ENCODE peak calls at places on chromosomes 6 and 20, in seven cellular contexts. M is cardiac muscle cell; D is psoas muscle; J is naive thymus-derived CD4-positive, alpha-beta T cell; S is heart right ventricle; Z is ascending aorta; E is dorsolateral prefrontal cortex. C is an unnamed sample.

GRCh38 chr6:167707686-167708500 is 118.8 kb upstream of the AFDN start:
- DNase-seq in S (no peak), M (no peak), D (no peak), J (no peak), Z (no peak), E (no peak), C (no peak)

GRCh38 chr6:79127660-79128059 is 49.6 kb upstream of the PHIP start:
- DNase-seq in J (no peak), E (no peak), Z (no peak), S (no peak), M (no peak), D (no peak), C (no peak)

GRCh38 chr20:39117486-39117885 is 155.3 kb downstream of the DHX35 start:
- DNase-seq in J (no peak), Z (no peak), M (no peak), S (no peak), D (no peak), E (no peak), C (peak; percentile 83)

GRCh38 chr6:107629545-107630147 is 139.7 kb downstream of the SOBP start:
- DNase-seq in Z (no peak), S (no peak), D (no peak), E (no peak), J (no peak), M (no peak), C (no peak)

GRCh38 chr6:118307581-118307980 is 240.5 kb upstream of the PLN start:
- DNase-seq in D (no peak), J (no peak), M (no peak), Z (no peak), E (no peak), S (peak; percentile 60), C (no peak)

GRCh38 chr6:105560611-105561066 is 157.8 kb upstream of the PREP start:
- DNase-seq in D (no peak), E (no peak), M (no peak), Z (no peak), S (no peak), J (no peak), C (peak; percentile 83)

GRCh38 chr6:150751296-150751695 is 114.2 kb upstream of the MTHFD1L start:
- DNase-seq in J (no peak), D (no peak), S (no peak), Z (no peak), E (no peak), M (no peak), C (peak; percentile 29)

GRCh38 chr6:104159045-104159618 is 700.6 kb downstream of the HACE1 start:
- DNase-seq in M (no peak), D (no peak), E (no peak), J (no peak), Z (no peak), S (no peak), C (no peak)

GRCh38 chr20:45088247-45088646 is 12.7 kb downstream of the KCNS1 start:
- DNase-seq in S (no peak), D (no peak), Z (no peak), M (no peak), J (no peak), E (no peak), C (peak; percentile 33)

GRCh38 chr20:12682613-12683012 is 326.2 kb upstream of the SPTLC3 start:
- DNase-seq in J (no peak), S (no peak), Z (no peak), D (no peak), E (no peak), M (no peak), C (no peak)

GRCh38 chr6:77178821-77179220 is 284.5 kb downstream of the HTR1B start:
- DNase-seq in M (peak; percentile 2), J (no peak), Z (no peak), S (no peak), D (no peak), E (no peak), C (peak; percentile 10)

GRCh38 chr6:42292002-42292735 is 74.5 kb upstream of the MRPS10 start:
- DNase-seq in S (no peak), E (no peak), M (no peak), D (no peak), J (no peak), Z (no peak), C (peak; percentile 66)

GRCh38 chr6:122788663-122789062 is 395 bp upstream of the SMPDL3A start:
- DNase-seq in D (no peak), E (no peak), J (no peak), S (no peak), M (peak; percentile 3), Z (no peak), C (no peak)

GRCh38 chr6:109867970-109868358 is 110.1 kb upstream of the GPR6 start:
- DNase-seq in M (no peak), Z (no peak), D (no peak), S (no peak), J (no peak), E (no peak), C (no peak)

GRCh38 chr6:13360671-13361540 is 32.6 kb upstream of the TBC1D7 start:
- DNase-seq in Z (no peak), M (peak; percentile 78), J (no peak), S (peak; percentile 55), D (no peak), E (no peak), C (no peak)

GRCh38 chr6:5108068-5108467 is 22.9 kb downstream of the PPP1R3G start:
- DNase-seq in J (no peak), S (no peak), E (no peak), M (peak; percentile 34), D (no peak), Z (no peak), C (no peak)

GRCh38 chr20:37774143-37774542 is 80.3 kb downstream of the CTNNBL1 start:
- DNase-seq in D (no peak), J (no peak), M (no peak), Z (no peak), S (no peak), E (no peak), C (no peak)

GRCh38 chr6:74534485-74535211 is 671.2 kb downstream of the COL12A1 start:
- DNase-seq in J (no peak), S (no peak), M (no peak), D (no peak), Z (no peak), E (no peak), C (no peak)

GRCh38 chr20:48716086-48716485 is 111.7 kb downstream of the PREX1 start:
- DNase-seq in Z (no peak), E (no peak), D (no peak), M (no peak), J (no peak), S (no peak), C (no peak)

GRCh38 chr6:126188271-126188909 is 151.5 kb upstream of the CENPW start:
- DNase-seq in Z (no peak), D (no peak), E (no peak), S (no peak), M (no peak), J (no peak), C (peak; percentile 16)

GRCh38 chr20:63062188-63063140 is 55.7 kb upstream of the BHLHE23 start:
- DNase-seq in S (no peak), D (peak; percentile 7), J (no peak), E (no peak), M (no peak), Z (no peak), C (no peak)

GRCh38 chr6:73579851-73580246 is 59.0 kb upstream of the EEF1A1 start:
- DNase-seq in D (no peak), E (no peak), Z (no peak), J (no peak), S (no peak), M (no peak), C (no peak)

DNA sequence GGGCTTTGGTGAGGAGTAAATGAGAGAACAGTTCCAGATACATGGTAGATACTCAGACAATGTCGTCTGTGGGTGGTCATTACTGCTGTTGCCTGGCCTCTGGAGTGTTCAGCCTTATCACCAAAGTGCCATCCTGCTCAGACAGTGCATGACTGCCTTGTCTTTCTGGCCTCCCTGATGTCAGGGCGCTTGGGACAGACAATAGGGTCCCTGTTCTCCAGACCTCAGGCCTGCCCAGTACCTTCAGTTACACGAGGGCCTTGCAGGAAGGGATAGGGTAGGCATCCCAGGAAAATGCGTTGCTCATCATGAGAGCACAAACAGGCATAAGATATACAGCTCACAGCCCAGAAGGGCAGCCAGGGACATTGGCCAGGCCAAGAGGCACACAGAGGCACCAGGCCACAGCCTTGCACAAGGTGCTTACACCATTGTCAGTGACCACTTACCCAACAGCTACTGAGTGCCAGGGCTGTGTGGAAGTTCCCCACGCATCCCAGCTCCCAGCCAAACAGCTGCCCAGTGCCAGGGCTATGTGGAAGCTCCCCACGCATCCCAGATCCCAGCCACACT is 27.4 kb downstream of the BPIFB1 start:
- DNase-seq in D (no peak), J (no peak), M (no peak), E (no peak), Z (no peak), S (no peak), C (no peak)
- H3K27ac ChIP-seq in D (no peak overlapping the region), J (no peak overlapping the region), M (no peak overlapping the region), E (no peak overlapping the region), Z (no peak overlapping the region), S (no peak overlapping the region), C (no peak overlapping the region)

GRCh38 chr6:165573671-165574070 is 89.4 kb downstream of the PDE10A start:
- DNase-seq in S (peak; percentile 57), Z (no peak), J (no peak), E (no peak), M (peak; percentile 49), D (peak; percentile 47), C (no peak)
- H3K27ac ChIP-seq in S (peak overlapping the region; percentile 18), Z (no peak overlapping the region), J (no peak overlapping the region), E (no peak overlapping the region), M (no peak overlapping the region), D (no peak overlapping the region), C (peak overlapping the region; percentile 48)

GRCh38 chr6:30767944-30768301 is 23.6 kb upstream of the IER3 start:
- DNase-seq in D (no peak), S (no peak), Z (no peak), J (no peak), E (no peak), M (no peak), C (no peak)

GRCh38 chr6:30769088-30769852 is 24.9 kb upstream of the IER3 start:
- DNase-seq in S (no peak), J (peak; percentile 58), E (peak; percentile 52), M (peak; percentile 18), Z (peak; percentile 63), D (peak; percentile 77), C (peak; percentile 87)

GRCh38 chr6:30769853-30770160 is 25.5 kb upstream of the IER3 start:
- DNase-seq in M (no peak), D (no peak), Z (no peak), S (no peak), J (no peak), E (no peak), C (no peak)

GRCh38 chr6:30767158-30767943 is 23.0 kb upstream of the IER3 start:
- DNase-seq in M (no peak), D (no peak), S (no peak), J (no peak), Z (no peak), E (no peak), C (no peak)

DNA sequence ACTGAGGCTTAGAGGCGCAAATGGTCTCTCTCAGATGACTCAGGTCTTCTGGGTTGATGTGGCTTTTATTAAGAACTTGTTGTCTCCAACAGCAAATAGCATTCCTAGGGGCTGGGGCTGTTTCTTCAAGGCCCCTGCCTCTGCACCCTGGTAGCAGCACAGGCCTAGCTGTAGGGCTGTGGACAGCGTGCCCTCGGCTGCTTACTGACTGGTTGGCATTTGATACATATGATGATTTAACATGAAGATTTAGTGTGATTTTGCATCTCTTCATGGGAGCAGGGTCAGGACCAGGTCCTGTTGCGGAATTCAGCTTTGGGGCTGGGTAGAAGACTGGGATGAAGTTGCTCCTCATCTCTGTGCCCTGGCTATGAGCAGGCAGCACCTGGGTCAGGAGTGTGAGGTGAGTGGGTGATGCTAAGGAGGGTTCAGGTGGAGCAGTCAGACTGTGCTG is 24.3 kb upstream of the IER3 start:
- DNase-seq in Z (no peak), S (no peak), J (no peak), E (no peak), M (no peak), D (no peak), C (no peak)
- H3K27ac ChIP-seq in Z (peak overlapping the region; percentile 73), S (no peak overlapping the region), J (no peak overlapping the region), E (no peak overlapping the region), M (peak overlapping the region; percentile 55), D (no peak overlapping the region), C (peak overlapping the region; percentile 99)

GRCh38 chr6:85642774-85643529 is at the start of gene SYNCRIP:
- DNase-seq in S (peak; percentile 99), M (peak; percentile 99), D (peak; percentile 100), Z (peak; percentile 95), J (peak; percentile 99), E (peak; percentile 98), C (peak; percentile 90)
- H3K27ac ChIP-seq in S (peak within 1 kb of the TSS; percentile 100), M (peak within 1 kb of the TSS; percentile 99), D (peak within 1 kb of the TSS; percentile 97), Z (peak within 1 kb of the TSS; percentile 96), J (peak within 1 kb of the TSS; percentile 99), E (peak within 1 kb of the TSS; percentile 99), C (peak within 1 kb of the TSS; percentile 99)

C was measured in epithelial cell of prostate.